ENCODE peak calls at places on chromosomes 7 and 10, in seven cellular contexts. One of them, this sample, is unnamed.

GRCh38 chr7:133650487-133651292 is 397.8 kb downstream of the EXOC4 start:
- DNase-seq in RWPE1: no peak
- DNase-seq in heart right ventricle: no peak
- DNase-seq in AG04449: no peak
- DNase-seq in fibroblast of lung: no peak
- DNase-seq in GM12878: no peak
- DNase-seq in transverse colon: no peak
- DNase-seq in this sample: no peak

GRCh38 chr10:60135020-60135419 is 228.7 kb upstream of the CCDC6 start:
- DNase-seq in RWPE1: no peak
- DNase-seq in heart right ventricle: no peak
- DNase-seq in AG04449: no peak
- DNase-seq in fibroblast of lung: no peak
- DNase-seq in GM12878: no peak
- DNase-seq in transverse colon: no peak
- DNase-seq in this sample: no peak

GRCh38 chr10:30436200-30436599 is 2.2 kb downstream of the MAP3K8 start:
- DNase-seq in RWPE1: no peak
- DNase-seq in heart right ventricle: peak; percentile 26
- DNase-seq in AG04449: no peak
- DNase-seq in fibroblast of lung: peak; percentile 55
- DNase-seq in GM12878: no peak
- DNase-seq in transverse colon: peak; percentile 45
- DNase-seq in this sample: no peak

GRCh38 chr7:13849528-13849892 is 140.0 kb downstream of the ETV1 start:
- DNase-seq in RWPE1: no peak
- DNase-seq in heart right ventricle: no peak
- DNase-seq in AG04449: no peak
- DNase-seq in fibroblast of lung: no peak
- DNase-seq in GM12878: no peak
- DNase-seq in transverse colon: no peak
- DNase-seq in this sample: no peak

GRCh38 chr10:96625173-96625572 is 38.4 kb upstream of the TM9SF3 start:
- DNase-seq in RWPE1: no peak
- DNase-seq in heart right ventricle: no peak
- DNase-seq in AG04449: no peak
- DNase-seq in fibroblast of lung: no peak
- DNase-seq in GM12878: no peak
- DNase-seq in transverse colon: no peak
- DNase-seq in this sample: no peak

GRCh38 chr7:129642871-129643515 is 31.5 kb downstream of the NRF1 start:
- DNase-seq in RWPE1: no peak
- DNase-seq in heart right ventricle: no peak
- DNase-seq in AG04449: no peak
- DNase-seq in fibroblast of lung: no peak
- DNase-seq in GM12878: no peak
- DNase-seq in transverse colon: no peak
- DNase-seq in this sample: no peak

GRCh38 chr10:3054183-3054815 is 13.0 kb upstream of the PFKP start:
- DNase-seq in RWPE1: no peak
- DNase-seq in heart right ventricle: no peak
- DNase-seq in AG04449: no peak
- DNase-seq in fibroblast of lung: no peak
- DNase-seq in GM12878: no peak
- DNase-seq in transverse colon: no peak
- DNase-seq in this sample: no peak

GRCh38 chr7:138875794-138876193 is 77.8 kb upstream of the ATP6V0A4 start:
- DNase-seq in RWPE1: no peak
- DNase-seq in heart right ventricle: no peak
- DNase-seq in AG04449: peak; percentile 76
- DNase-seq in fibroblast of lung: peak; percentile 40
- DNase-seq in GM12878: no peak
- DNase-seq in transverse colon: no peak
- DNase-seq in this sample: no peak

GRCh38 chr10:43622022-43622421 is 15.8 kb downstream of the ZNF485 start:
- DNase-seq in RWPE1: no peak
- DNase-seq in heart right ventricle: no peak
- DNase-seq in AG04449: no peak
- DNase-seq in fibroblast of lung: no peak
- DNase-seq in GM12878: no peak
- DNase-seq in transverse colon: peak; percentile 18
- DNase-seq in this sample: no peak

GRCh38 chr10:79367421-79368189 is 20.3 kb downstream of the PPIF start:
- DNase-seq in RWPE1: no peak
- DNase-seq in heart right ventricle: no peak
- DNase-seq in AG04449: no peak
- DNase-seq in fibroblast of lung: no peak
- DNase-seq in GM12878: no peak
- DNase-seq in transverse colon: no peak
- DNase-seq in this sample: no peak

GRCh38 chr7:44881610-44882009 is 3.7 kb downstream of the PURB start:
- DNase-seq in RWPE1: peak; percentile 35
- DNase-seq in heart right ventricle: no peak
- DNase-seq in AG04449: peak; percentile 57
- DNase-seq in fibroblast of lung: peak; percentile 88
- DNase-seq in GM12878: no peak
- DNase-seq in transverse colon: no peak
- DNase-seq in this sample: no peak

GRCh38 chr10:74056081-74056818 is 58.3 kb downstream of the VCL start:
- DNase-seq in RWPE1: peak; percentile 77
- DNase-seq in heart right ventricle: no peak
- DNase-seq in AG04449: peak; percentile 38
- DNase-seq in fibroblast of lung: peak; percentile 72
- DNase-seq in GM12878: peak; percentile 33
- DNase-seq in transverse colon: no peak
- DNase-seq in this sample: no peak

GRCh38 chr7:99019523-99020412 is 124.1 kb downstream of the SMURF1 start:
- DNase-seq in RWPE1: no peak
- DNase-seq in heart right ventricle: no peak
- DNase-seq in AG04449: no peak
- DNase-seq in fibroblast of lung: no peak
- DNase-seq in GM12878: no peak
- DNase-seq in transverse colon: no peak
- DNase-seq in this sample: no peak

GRCh38 chr10:79148452-79149344 is 79.9 kb downstream of the ZMIZ1 start:
- DNase-seq in RWPE1: peak; percentile 75
- DNase-seq in heart right ventricle: peak; percentile 84
- DNase-seq in AG04449: no peak
- DNase-seq in fibroblast of lung: peak; percentile 53
- DNase-seq in GM12878: no peak
- DNase-seq in transverse colon: peak; percentile 72
- DNase-seq in this sample: peak; percentile 90

GRCh38 chr7:20447021-20447420 is 116.3 kb downstream of the ITGB8 start:
- DNase-seq in RWPE1: no peak
- DNase-seq in heart right ventricle: no peak
- DNase-seq in AG04449: no peak
- DNase-seq in fibroblast of lung: no peak
- DNase-seq in GM12878: peak; percentile 23
- DNase-seq in transverse colon: no peak
- DNase-seq in this sample: no peak

GRCh38 chr10:110340821-110341220 is 36.1 kb upstream of the SMNDC1 start:
- DNase-seq in RWPE1: no peak
- DNase-seq in heart right ventricle: no peak
- DNase-seq in AG04449: no peak
- DNase-seq in fibroblast of lung: peak; percentile 49
- DNase-seq in GM12878: no peak
- DNase-seq in transverse colon: no peak
- DNase-seq in this sample: no peak

GRCh38 chr10:63711361-63711760 is 190.2 kb downstream of the REEP3 start:
- DNase-seq in RWPE1: no peak
- DNase-seq in heart right ventricle: peak; percentile 54
- DNase-seq in AG04449: no peak
- DNase-seq in fibroblast of lung: peak; percentile 28
- DNase-seq in GM12878: no peak
- DNase-seq in transverse colon: no peak
- DNase-seq in this sample: peak; percentile 67

GRCh38 chr7:132769280-132769679 is 193.0 kb upstream of the PLXNA4 start:
- DNase-seq in RWPE1: no peak
- DNase-seq in heart right ventricle: no peak
- DNase-seq in AG04449: no peak
- DNase-seq in fibroblast of lung: no peak
- DNase-seq in GM12878: no peak
- DNase-seq in transverse colon: no peak
- DNase-seq in this sample: no peak

GRCh38 chr7:4286281-4286680 is 395.8 kb upstream of the FOXK1 start:
- DNase-seq in RWPE1: no peak
- DNase-seq in heart right ventricle: no peak
- DNase-seq in AG04449: no peak
- DNase-seq in fibroblast of lung: peak; percentile 62
- DNase-seq in GM12878: no peak
- DNase-seq in transverse colon: no peak
- DNase-seq in this sample: no peak

GRCh38 chr10:96988421-96988820 is 156.3 kb downstream of the LCOR start:
- DNase-seq in RWPE1: no peak
- DNase-seq in heart right ventricle: no peak
- DNase-seq in AG04449: no peak
- DNase-seq in fibroblast of lung: no peak
- DNase-seq in GM12878: no peak
- DNase-seq in transverse colon: no peak
- DNase-seq in this sample: no peak

DNA sequence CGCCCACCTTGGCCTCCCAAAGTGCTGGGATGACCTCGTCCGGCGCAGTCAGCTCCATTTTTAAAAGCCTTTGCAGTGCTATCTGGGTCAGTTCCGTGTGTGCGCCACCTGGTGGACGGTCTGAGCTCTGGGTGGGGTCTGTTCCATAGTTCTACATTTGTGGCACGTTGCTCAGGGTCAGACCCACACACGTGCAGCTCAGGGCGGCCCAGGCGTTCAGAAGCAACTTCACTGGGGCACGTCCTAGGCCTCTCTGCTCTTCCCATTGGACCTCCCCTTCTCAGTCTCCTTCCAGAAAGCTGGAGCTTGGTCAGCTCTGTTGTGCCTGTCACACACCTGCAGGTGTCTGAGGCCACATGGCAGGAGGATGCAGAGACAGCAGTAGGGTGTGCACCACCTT is 137.9 kb downstream of the DNAJB6 start:
- DNase-seq in RWPE1: no peak
- DNase-seq in heart right ventricle: no peak
- DNase-seq in AG04449: no peak
- DNase-seq in fibroblast of lung: no peak
- DNase-seq in GM12878: no peak
- DNase-seq in transverse colon: no peak
- DNase-seq in this sample: no peak
- TF ChIP-seq CTCF in RWPE1: peak; percentile 30
- TF ChIP-seq CTCF in heart right ventricle: peak; percentile 35
- TF ChIP-seq CTCF in AG04449: peak; percentile 21
- TF ChIP-seq CTCF in fibroblast of lung: no peak
- TF ChIP-seq CTCF in GM12878: peak; percentile 34
- TF ChIP-seq CTCF in transverse colon: no peak
- TF ChIP-seq CTCF in this sample: peak; percentile 20

DNA sequence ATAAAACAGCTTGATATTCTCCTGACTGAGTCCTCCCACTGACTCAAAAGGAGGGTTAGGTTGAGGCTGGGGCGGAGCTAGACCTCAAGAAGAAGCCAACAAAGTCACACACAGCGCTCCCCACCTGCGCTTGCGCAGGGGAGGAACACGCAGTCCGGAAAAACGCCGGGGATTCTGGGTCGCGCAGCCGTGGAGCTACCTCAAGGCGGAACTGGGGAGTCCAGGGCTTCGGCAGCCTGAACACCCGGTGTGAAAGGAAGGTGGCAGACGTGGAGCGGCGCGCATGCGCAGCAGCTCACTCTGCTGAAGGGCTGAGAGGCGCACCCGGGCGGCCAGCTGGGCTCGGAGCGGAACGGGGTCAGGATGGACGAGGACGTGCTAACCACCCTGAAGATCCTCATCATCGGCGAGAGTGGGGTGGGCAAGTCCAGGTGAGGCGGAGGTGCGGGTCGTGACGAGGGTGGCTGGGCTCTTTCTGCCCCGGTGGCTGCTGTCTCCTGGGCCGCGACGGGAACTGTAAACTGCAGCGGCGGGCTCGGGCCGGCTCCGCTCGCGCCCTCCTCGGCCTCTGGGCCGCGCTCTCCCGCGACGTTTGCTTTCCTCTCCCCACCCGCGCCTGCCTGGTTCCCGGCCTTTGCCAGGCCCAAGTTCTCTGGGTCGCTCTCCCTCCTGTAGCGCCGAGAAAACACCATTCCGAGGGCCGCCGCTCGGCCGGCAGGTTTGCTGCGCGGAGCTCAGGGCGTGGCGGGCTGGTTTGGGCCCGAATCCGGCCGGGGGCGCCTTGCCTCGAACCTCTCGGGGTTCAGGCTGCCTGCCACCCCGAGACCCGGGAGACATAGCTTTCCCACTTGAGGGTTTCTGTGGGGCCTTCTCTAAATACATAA is at the start of gene RAB18:
- DNase-seq in RWPE1: peak; percentile 91
- DNase-seq in heart right ventricle: peak; percentile 97
- DNase-seq in AG04449: peak; percentile 90
- DNase-seq in fibroblast of lung: peak; percentile 99
- DNase-seq in GM12878: peak; percentile 96
- DNase-seq in transverse colon: peak; percentile 98
- DNase-seq in this sample: peak; percentile 97
- TF ChIP-seq CTCF in RWPE1: no peak
- TF ChIP-seq CTCF in heart right ventricle: no peak
- TF ChIP-seq CTCF in AG04449: peak; percentile 20
- TF ChIP-seq CTCF in fibroblast of lung: peak; percentile 5
- TF ChIP-seq CTCF in GM12878: peak; percentile 8
- TF ChIP-seq CTCF in transverse colon: no peak
- TF ChIP-seq CTCF in this sample: peak; percentile 17

DNA sequence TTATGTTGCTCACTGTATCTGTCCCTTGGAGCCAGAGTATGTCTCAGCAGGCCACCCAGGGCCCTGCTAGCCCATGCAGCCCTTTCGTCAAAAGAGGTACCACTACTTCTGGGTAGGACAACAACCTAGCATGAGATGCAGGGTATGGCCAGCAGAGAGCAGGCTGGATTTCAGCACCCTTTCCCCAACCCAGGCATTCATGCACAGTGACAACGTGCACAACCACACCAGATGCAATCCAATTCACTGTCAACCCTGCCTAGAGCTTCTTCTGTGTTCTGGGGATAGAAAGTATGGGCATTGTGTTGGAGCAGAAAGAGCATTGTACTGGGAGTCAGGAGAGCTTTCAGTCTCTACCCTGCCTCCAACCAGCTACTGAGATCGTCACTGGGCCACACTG is 37.9 kb downstream of the JAZF1 start:
- DNase-seq in RWPE1: no peak
- DNase-seq in heart right ventricle: no peak
- DNase-seq in AG04449: no peak
- DNase-seq in fibroblast of lung: no peak
- DNase-seq in GM12878: no peak
- DNase-seq in transverse colon: no peak
- DNase-seq in this sample: no peak
- TF ChIP-seq CTCF in RWPE1: no peak
- TF ChIP-seq CTCF in heart right ventricle: no peak
- TF ChIP-seq CTCF in AG04449: no peak
- TF ChIP-seq CTCF in fibroblast of lung: no peak
- TF ChIP-seq CTCF in GM12878: peak; percentile 17
- TF ChIP-seq CTCF in transverse colon: no peak
- TF ChIP-seq CTCF in this sample: no peak

DNA sequence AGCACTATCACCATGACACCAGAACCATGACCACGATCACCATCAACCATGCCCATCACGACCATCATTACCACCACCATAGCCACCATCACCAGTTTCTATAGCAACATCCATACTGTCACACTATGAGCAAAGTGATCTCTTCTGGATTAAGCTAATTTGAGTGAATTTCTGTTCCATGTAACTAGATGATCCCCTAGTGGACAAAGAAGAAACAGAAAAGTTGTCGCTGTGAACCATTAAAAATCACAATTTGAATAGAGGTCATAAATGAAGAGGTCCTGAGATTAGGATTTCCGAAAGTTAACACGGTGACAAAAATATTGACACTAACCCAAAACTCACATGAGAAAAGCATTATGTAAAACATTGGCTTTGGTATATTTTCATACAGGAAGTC is 77.6 kb downstream of the CLRN3 start:
- DNase-seq in RWPE1: no peak
- DNase-seq in heart right ventricle: no peak
- DNase-seq in AG04449: no peak
- DNase-seq in fibroblast of lung: no peak
- DNase-seq in GM12878: no peak
- DNase-seq in transverse colon: no peak
- DNase-seq in this sample: no peak
- TF ChIP-seq CTCF in RWPE1: no peak
- TF ChIP-seq CTCF in heart right ventricle: peak; percentile 9
- TF ChIP-seq CTCF in AG04449: no peak
- TF ChIP-seq CTCF in fibroblast of lung: no peak
- TF ChIP-seq CTCF in GM12878: no peak
- TF ChIP-seq CTCF in transverse colon: no peak
- TF ChIP-seq CTCF in this sample: peak; percentile 27